ENCODE peak calls at places on chromosomes 2 and 18, in eight cellular contexts. One of them, this sample, is unnamed. For H3K27me3, the result is how much of the 10 kb centered on the place peaks cover.

GRCh38 chr2:238256594-238257104 is 16.8 kb upstream of the HES6 start:
- DNase-seq in Peyer's patch: peak
- DNase-seq in sigmoid colon: peak
- DNase-seq in thyroid gland: peak
- DNase-seq in IMR-90: peak
- DNase-seq in HepG2: peak
- DNase-seq in HCT116: peak
- DNase-seq in prostate gland: peak
- DNase-seq in this sample: peak

GRCh38 chr2:126503476-126503875 is 152.5 kb upstream of the GYPC start:
- DNase-seq in Peyer's patch: no peak
- DNase-seq in sigmoid colon: no peak
- DNase-seq in thyroid gland: no peak
- DNase-seq in IMR-90: no peak
- DNase-seq in HepG2: no peak
- DNase-seq in HCT116: no peak
- DNase-seq in prostate gland: no peak
- DNase-seq in this sample: no peak

GRCh38 chr2:231781798-231782726 is 980 bp upstream of the PDE6D start:
- DNase-seq in Peyer's patch: peak
- DNase-seq in sigmoid colon: no peak
- DNase-seq in thyroid gland: peak
- DNase-seq in IMR-90: peak
- DNase-seq in HepG2: no peak
- DNase-seq in HCT116: peak
- DNase-seq in prostate gland: peak
- DNase-seq in this sample: peak

GRCh38 chr2:36965751-36966369 is 476 bp downstream of the STRN start:
- DNase-seq in Peyer's patch: peak
- DNase-seq in sigmoid colon: no peak
- DNase-seq in thyroid gland: peak
- DNase-seq in IMR-90: no peak
- DNase-seq in HepG2: no peak
- DNase-seq in HCT116: no peak
- DNase-seq in prostate gland: peak
- DNase-seq in this sample: no peak

GRCh38 chr2:138037090-138037489 is 72.8 kb downstream of the HNMT start:
- DNase-seq in Peyer's patch: no peak
- DNase-seq in sigmoid colon: no peak
- DNase-seq in thyroid gland: no peak
- DNase-seq in IMR-90: no peak
- DNase-seq in HepG2: no peak
- DNase-seq in HCT116: no peak
- DNase-seq in prostate gland: no peak
- DNase-seq in this sample: no peak

GRCh38 chr18:22705328-22705727 is 227.8 kb upstream of the RBBP8 start:
- DNase-seq in Peyer's patch: no peak
- DNase-seq in sigmoid colon: no peak
- DNase-seq in thyroid gland: no peak
- DNase-seq in IMR-90: peak
- DNase-seq in HepG2: no peak
- DNase-seq in HCT116: no peak
- DNase-seq in prostate gland: no peak
- DNase-seq in this sample: no peak

GRCh38 chr2:181680937-181681811 is 857 bp upstream of the NEUROD1 start:
- DNase-seq in Peyer's patch: no peak
- DNase-seq in sigmoid colon: no peak
- DNase-seq in thyroid gland: no peak
- DNase-seq in IMR-90: no peak
- DNase-seq in HepG2: no peak
- DNase-seq in HCT116: no peak
- DNase-seq in prostate gland: no peak
- DNase-seq in this sample: no peak

GRCh38 chr18:69326094-69326493 is 74.6 kb upstream of the DOK6 start:
- DNase-seq in Peyer's patch: no peak
- DNase-seq in sigmoid colon: no peak
- DNase-seq in thyroid gland: no peak
- DNase-seq in IMR-90: no peak
- DNase-seq in HepG2: no peak
- DNase-seq in HCT116: no peak
- DNase-seq in prostate gland: no peak
- DNase-seq in this sample: no peak

GRCh38 chr18:39675358-39675757 is 2109.8 kb upstream of the CELF4 start:
- DNase-seq in Peyer's patch: no peak
- DNase-seq in sigmoid colon: no peak
- DNase-seq in thyroid gland: no peak
- DNase-seq in IMR-90: peak
- DNase-seq in HepG2: peak
- DNase-seq in HCT116: no peak
- DNase-seq in prostate gland: no peak
- DNase-seq in this sample: no peak

GRCh38 chr2:38720613-38721241 is 30.4 kb downstream of the SRSF7 start:
- DNase-seq in Peyer's patch: no peak
- DNase-seq in sigmoid colon: peak
- DNase-seq in thyroid gland: peak
- DNase-seq in IMR-90: peak
- DNase-seq in HepG2: no peak
- DNase-seq in HCT116: no peak
- DNase-seq in prostate gland: peak
- DNase-seq in this sample: peak

GRCh38 chr2:98487806-98488189 is 43.1 kb downstream of the INPP4A start:
- DNase-seq in Peyer's patch: peak
- DNase-seq in sigmoid colon: peak
- DNase-seq in thyroid gland: peak
- DNase-seq in IMR-90: peak
- DNase-seq in HepG2: peak
- DNase-seq in HCT116: peak
- DNase-seq in prostate gland: no peak
- DNase-seq in this sample: no peak

GRCh38 chr2:183028108-183028507 is 10.1 kb downstream of the NCKAP1 start:
- DNase-seq in Peyer's patch: no peak
- DNase-seq in sigmoid colon: no peak
- DNase-seq in thyroid gland: no peak
- DNase-seq in IMR-90: no peak
- DNase-seq in HepG2: no peak
- DNase-seq in HCT116: no peak
- DNase-seq in prostate gland: no peak
- DNase-seq in this sample: no peak

GRCh38 chr2:224261316-224261715 is 140.6 kb downstream of the FAM124B start:
- DNase-seq in Peyer's patch: no peak
- DNase-seq in sigmoid colon: no peak
- DNase-seq in thyroid gland: no peak
- DNase-seq in IMR-90: peak
- DNase-seq in HepG2: no peak
- DNase-seq in HCT116: no peak
- DNase-seq in prostate gland: no peak
- DNase-seq in this sample: no peak

GRCh38 chr2:126838718-126838985 is 60.0 kb upstream of the TEX51 start:
- DNase-seq in Peyer's patch: no peak
- DNase-seq in sigmoid colon: peak
- DNase-seq in thyroid gland: no peak
- DNase-seq in IMR-90: no peak
- DNase-seq in HepG2: no peak
- DNase-seq in HCT116: no peak
- DNase-seq in prostate gland: no peak
- DNase-seq in this sample: no peak

GRCh38 chr18:44700652-44701051 is 20.0 kb downstream of the SETBP1 start:
- DNase-seq in Peyer's patch: no peak
- DNase-seq in sigmoid colon: peak
- DNase-seq in thyroid gland: peak
- DNase-seq in IMR-90: no peak
- DNase-seq in HepG2: no peak
- DNase-seq in HCT116: no peak
- DNase-seq in prostate gland: no peak
- DNase-seq in this sample: peak

GRCh38 chr18:59382388-59382787 is 23.3 kb upstream of the LMAN1 start:
- DNase-seq in Peyer's patch: no peak
- DNase-seq in sigmoid colon: no peak
- DNase-seq in thyroid gland: no peak
- DNase-seq in IMR-90: no peak
- DNase-seq in HepG2: no peak
- DNase-seq in HCT116: no peak
- DNase-seq in prostate gland: no peak
- DNase-seq in this sample: no peak
- H3K27me3 ChIP-seq in Peyer's patch: under half
- H3K27me3 ChIP-seq in sigmoid colon: under half
- H3K27me3 ChIP-seq in thyroid gland: under half
- H3K27me3 ChIP-seq in IMR-90: under half
- H3K27me3 ChIP-seq in HepG2: under half
- H3K27me3 ChIP-seq in HCT116: under half
- H3K27me3 ChIP-seq in prostate gland: under half
- H3K27me3 ChIP-seq in this sample: under half

DNA sequence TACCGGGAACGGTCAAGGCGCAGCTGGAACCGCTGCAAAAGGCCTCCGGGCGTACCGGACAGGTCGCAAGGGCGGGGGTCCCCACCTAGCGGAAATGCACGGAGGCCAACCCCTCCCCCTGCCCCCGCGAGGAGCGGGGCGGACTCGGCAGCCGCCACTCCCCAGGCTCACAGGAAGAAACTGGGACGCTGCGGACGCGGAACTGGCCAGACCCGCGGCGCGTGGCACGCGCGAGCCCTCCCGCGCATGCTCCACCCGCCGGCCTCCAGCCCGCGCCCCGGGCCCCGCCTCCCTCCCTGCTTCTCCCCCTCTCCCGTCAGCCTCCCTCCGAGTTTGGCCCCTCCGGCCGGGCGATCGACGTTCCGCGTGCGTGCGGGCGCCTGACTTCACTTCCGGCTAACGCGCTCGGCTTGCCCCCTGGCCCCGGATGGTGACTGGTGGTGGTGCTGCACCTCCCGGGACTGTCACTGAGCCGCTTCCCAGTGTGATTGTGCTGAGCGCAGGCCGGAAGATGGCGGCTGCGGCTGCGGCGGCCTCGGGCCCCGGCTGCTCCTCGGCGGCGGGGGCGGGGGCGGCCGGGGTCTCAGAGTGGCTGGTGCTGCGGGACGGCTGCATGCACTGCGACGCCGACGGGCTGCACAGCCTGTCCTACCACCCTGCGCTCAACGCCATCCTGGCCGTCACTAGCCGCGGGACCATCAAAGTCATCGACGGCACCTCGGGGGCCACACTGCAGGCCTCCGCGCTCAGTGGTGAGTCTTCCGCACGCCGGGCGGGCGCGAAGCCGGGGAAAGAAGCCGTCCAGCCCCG is at the start of gene BIRC6:
- DNase-seq in Peyer's patch: peak
- DNase-seq in sigmoid colon: peak
- DNase-seq in thyroid gland: peak
- DNase-seq in IMR-90: peak
- DNase-seq in HepG2: peak
- DNase-seq in HCT116: peak
- DNase-seq in prostate gland: peak
- DNase-seq in this sample: peak
- TF ChIP-seq POLR2A in Peyer's patch: peak
- TF ChIP-seq POLR2A in sigmoid colon: peak
- TF ChIP-seq POLR2A in thyroid gland: peak
- TF ChIP-seq POLR2A in IMR-90: peak
- TF ChIP-seq POLR2A in HepG2: peak
- TF ChIP-seq POLR2A in HCT116: peak
- TF ChIP-seq POLR2A in prostate gland: peak
- TF ChIP-seq POLR2A in this sample: peak

DNA sequence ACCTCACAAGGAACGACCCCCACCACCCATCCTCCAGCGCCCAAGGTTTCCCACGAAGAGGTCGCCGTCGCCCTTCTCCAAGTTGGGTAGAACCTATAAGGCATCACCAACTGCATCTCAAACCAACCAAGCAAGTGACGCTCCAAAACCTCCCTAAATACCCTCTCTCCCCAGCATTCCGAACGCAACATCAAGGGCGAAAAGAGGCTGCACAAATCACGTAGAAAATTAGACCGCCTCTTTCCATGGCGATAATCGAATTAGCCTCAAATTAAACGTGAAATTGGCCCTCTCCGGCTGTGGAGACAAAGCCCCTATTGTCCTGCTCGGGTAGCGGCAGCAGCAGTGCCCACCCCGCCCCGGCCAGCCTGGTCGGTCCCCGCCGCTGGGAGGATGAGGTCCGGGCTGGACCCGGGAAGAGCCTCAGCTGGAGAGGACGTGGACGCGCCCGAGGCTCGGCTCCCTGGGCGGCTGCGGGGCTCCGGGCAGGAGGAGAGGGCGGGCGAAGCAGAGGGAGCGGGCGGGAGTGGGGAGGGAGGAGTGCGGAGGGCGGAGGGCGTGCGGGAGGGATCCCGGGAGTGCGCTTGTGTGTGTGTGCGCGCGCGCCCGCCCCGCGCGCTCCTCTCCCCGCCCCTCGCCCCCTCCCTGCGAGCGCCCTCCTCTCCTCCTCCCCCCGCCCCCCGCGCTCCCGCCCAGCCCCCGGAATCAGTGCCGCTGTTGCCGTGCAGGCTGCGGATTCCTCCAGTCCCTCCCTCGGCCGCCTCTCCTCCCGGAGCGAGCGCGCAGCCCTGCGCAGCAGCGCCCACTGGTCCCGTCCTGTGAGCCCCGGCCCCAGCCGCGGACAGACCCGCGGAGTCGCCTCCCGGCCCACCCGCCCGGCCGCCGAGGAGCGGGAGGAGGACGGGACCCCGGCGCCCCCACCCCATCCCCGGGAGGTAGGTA is at the start of gene SPTBN1:
- DNase-seq in Peyer's patch: peak
- DNase-seq in sigmoid colon: peak
- DNase-seq in thyroid gland: peak
- DNase-seq in IMR-90: peak
- DNase-seq in HepG2: peak
- DNase-seq in HCT116: peak
- DNase-seq in prostate gland: peak
- DNase-seq in this sample: peak
- H3K27me3 ChIP-seq in Peyer's patch: under half
- H3K27me3 ChIP-seq in sigmoid colon: under half
- H3K27me3 ChIP-seq in thyroid gland: under half
- H3K27me3 ChIP-seq in IMR-90: under half
- H3K27me3 ChIP-seq in HepG2: under half
- H3K27me3 ChIP-seq in HCT116: under half
- H3K27me3 ChIP-seq in prostate gland: under half
- H3K27me3 ChIP-seq in this sample: under half

GRCh38 chr18:42052137-42052708 is 97.2 kb downstream of the PIK3C3 start:
- DNase-seq in Peyer's patch: no peak
- DNase-seq in sigmoid colon: no peak
- DNase-seq in thyroid gland: no peak
- DNase-seq in IMR-90: peak
- DNase-seq in HepG2: no peak
- DNase-seq in HCT116: no peak
- DNase-seq in prostate gland: no peak
- DNase-seq in this sample: no peak

GRCh38 chr18:42045346-42045745 is 90.3 kb downstream of the PIK3C3 start:
- DNase-seq in Peyer's patch: no peak
- DNase-seq in sigmoid colon: no peak
- DNase-seq in thyroid gland: no peak
- DNase-seq in IMR-90: peak
- DNase-seq in HepG2: peak
- DNase-seq in HCT116: no peak
- DNase-seq in prostate gland: no peak
- DNase-seq in this sample: no peak

GRCh38 chr18:42051411-42051810 is 96.4 kb downstream of the PIK3C3 start:
- DNase-seq in Peyer's patch: no peak
- DNase-seq in sigmoid colon: no peak
- DNase-seq in thyroid gland: no peak
- DNase-seq in IMR-90: no peak
- DNase-seq in HepG2: no peak
- DNase-seq in HCT116: no peak
- DNase-seq in prostate gland: no peak
- DNase-seq in this sample: no peak

GRCh38 chr18:42047721-42048120 is 92.7 kb downstream of the PIK3C3 start:
- DNase-seq in Peyer's patch: no peak
- DNase-seq in sigmoid colon: no peak
- DNase-seq in thyroid gland: no peak
- DNase-seq in IMR-90: peak
- DNase-seq in HepG2: peak
- DNase-seq in HCT116: no peak
- DNase-seq in prostate gland: no peak
- DNase-seq in this sample: no peak

GRCh38 chr18:42048150-42048549 is 93.1 kb downstream of the PIK3C3 start:
- DNase-seq in Peyer's patch: no peak
- DNase-seq in sigmoid colon: no peak
- DNase-seq in thyroid gland: no peak
- DNase-seq in IMR-90: peak
- DNase-seq in HepG2: peak
- DNase-seq in HCT116: no peak
- DNase-seq in prostate gland: no peak
- DNase-seq in this sample: no peak
- TF ChIP-seq POLR2A in Peyer's patch: no peak
- TF ChIP-seq POLR2A in sigmoid colon: no peak
- TF ChIP-seq POLR2A in thyroid gland: no peak
- TF ChIP-seq POLR2A in IMR-90: no peak
- TF ChIP-seq POLR2A in HepG2: no peak
- TF ChIP-seq POLR2A in HCT116: no peak
- TF ChIP-seq POLR2A in prostate gland: no peak
- TF ChIP-seq POLR2A in this sample: no peak